ENCODE peak calls at places on chromosomes 5 and 9, in four cellular contexts. One of them, this sample, is unnamed.

GRCh38 chr5:150488519-150489357 is 19.2 kb upstream of the NDST1 start:
- DNase-seq in AG04449: peak
- DNase-seq in suprapubic skin: no peak
- DNase-seq in A673: no peak
- DNase-seq in this sample: no peak

GRCh38 chr5:90866333-90866732 is 307.7 kb downstream of the ADGRV1 start:
- DNase-seq in A673: peak
- DNase-seq in AG04449: no peak
- DNase-seq in suprapubic skin: no peak
- DNase-seq in this sample: no peak

GRCh38 chr9:97985058-97985861 is 2.1 kb downstream of the ANP32B start:
- DNase-seq in AG04449: no peak
- DNase-seq in A673: peak
- DNase-seq in suprapubic skin: peak
- DNase-seq in this sample: no peak

GRCh38 chr5:18314192-18314778 is 680.0 kb downstream of the TAF11L14 start:
- DNase-seq in suprapubic skin: no peak
- DNase-seq in A673: peak
- DNase-seq in AG04449: no peak
- DNase-seq in this sample: no peak

GRCh38 chr5:43017438-43017820 is 22.7 kb downstream of the ANXA2R start:
- DNase-seq in A673: peak
- DNase-seq in suprapubic skin: no peak
- DNase-seq in AG04449: no peak
- DNase-seq in this sample: no peak

GRCh38 chr9:4575997-4576396 is 85.7 kb downstream of the SLC1A1 start:
- DNase-seq in A673: no peak
- DNase-seq in suprapubic skin: no peak
- DNase-seq in AG04449: no peak
- DNase-seq in this sample: no peak

GRCh38 chr9:14212116-14212515 is 101.8 kb downstream of the NFIB start:
- DNase-seq in A673: no peak
- DNase-seq in AG04449: no peak
- DNase-seq in suprapubic skin: no peak
- DNase-seq in this sample: peak

GRCh38 chr5:69498384-69498783 is 5.8 kb downstream of the OCLN start:
- DNase-seq in AG04449: no peak
- DNase-seq in suprapubic skin: no peak
- DNase-seq in A673: no peak
- DNase-seq in this sample: no peak

GRCh38 chr5:72353046-72353445 is 32.9 kb downstream of the PTCD2 start:
- DNase-seq in AG04449: no peak
- DNase-seq in suprapubic skin: no peak
- DNase-seq in A673: no peak
- DNase-seq in this sample: no peak

GRCh38 chr9:34664281-34665108 is 2.0 kb upstream of the CCL27 start:
- DNase-seq in suprapubic skin: peak
- DNase-seq in A673: peak
- DNase-seq in AG04449: no peak
- DNase-seq in this sample: no peak

GRCh38 chr5:56359809-56360685 is 126.9 kb upstream of the ANKRD55 start:
- DNase-seq in AG04449: no peak
- DNase-seq in suprapubic skin: no peak
- DNase-seq in A673: no peak
- DNase-seq in this sample: no peak

GRCh38 chr9:93675336-93676150 is 99.2 kb downstream of the PHF2 start:
- DNase-seq in suprapubic skin: peak
- DNase-seq in AG04449: no peak
- DNase-seq in A673: no peak
- DNase-seq in this sample: no peak

GRCh38 chr5:122129332-122129731 is at the start of gene ZNF474:
- DNase-seq in A673: peak
- DNase-seq in AG04449: peak
- DNase-seq in suprapubic skin: no peak
- DNase-seq in this sample: peak

GRCh38 chr5:141664733-141665461 is 13.7 kb upstream of the FCHSD1 start:
- DNase-seq in suprapubic skin: peak
- DNase-seq in A673: peak
- DNase-seq in AG04449: no peak
- DNase-seq in this sample: no peak

GRCh38 chr5:135660826-135661555 is 82.2 kb upstream of the CXCL14 start:
- DNase-seq in suprapubic skin: no peak
- DNase-seq in AG04449: no peak
- DNase-seq in A673: no peak
- DNase-seq in this sample: peak

GRCh38 chr5:146751054-146751453 is 127.5 kb downstream of the PPP2R2B start:
- DNase-seq in AG04449: no peak
- DNase-seq in suprapubic skin: no peak
- DNase-seq in A673: no peak
- DNase-seq in this sample: no peak

GRCh38 chr5:152246401-152246800 is 158.7 kb downstream of the NMUR2 start:
- DNase-seq in AG04449: no peak
- DNase-seq in A673: peak
- DNase-seq in suprapubic skin: no peak
- DNase-seq in this sample: no peak

DNA sequence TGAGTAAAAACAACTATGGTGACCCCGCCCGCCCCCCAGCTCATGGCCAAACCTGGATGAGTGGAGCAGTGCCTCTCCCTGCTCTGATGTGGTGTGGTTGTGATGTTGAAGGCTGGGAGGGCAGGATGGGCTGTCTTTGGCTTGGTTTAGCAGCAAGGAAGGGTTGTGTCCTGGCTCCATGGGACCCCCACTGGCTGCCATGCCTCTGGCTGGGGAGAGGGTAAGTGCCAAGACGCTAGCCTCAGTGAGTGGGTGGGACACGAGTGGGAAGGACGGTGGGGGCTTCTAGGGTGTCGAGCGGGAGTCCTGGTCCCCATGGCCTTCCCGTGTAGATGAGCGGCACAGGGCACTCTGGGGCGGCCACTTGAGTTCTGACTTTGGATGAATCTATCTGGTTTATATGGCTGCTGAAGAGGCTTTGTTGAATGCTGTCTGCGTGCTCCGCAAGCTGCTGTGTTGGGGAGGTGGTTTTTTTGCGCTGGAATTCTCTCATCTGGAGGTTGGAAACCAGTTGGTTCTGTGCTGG is 50.4 kb downstream of the DAB2IP start:
- DNase-seq in A673: no peak
- DNase-seq in AG04449: no peak
- DNase-seq in suprapubic skin: no peak
- DNase-seq in this sample: no peak
- H3K4me3 ChIP-seq in A673: no peak
- H3K4me3 ChIP-seq in AG04449: no peak
- H3K4me3 ChIP-seq in suprapubic skin: no peak
- H3K4me3 ChIP-seq in this sample: no peak

GRCh38 chr5:164672931-164673694 is 1167.7 kb downstream of the MAT2B start:
- DNase-seq in suprapubic skin: no peak
- DNase-seq in AG04449: no peak
- DNase-seq in A673: peak
- DNase-seq in this sample: no peak
- TF ChIP-seq CTCF in suprapubic skin: no peak
- TF ChIP-seq CTCF in AG04449: no peak
- TF ChIP-seq CTCF in A673: peak
- TF ChIP-seq CTCF in this sample: no peak

GRCh38 chr9:124356745-124357390 is 58.4 kb downstream of the PSMB7 start:
- DNase-seq in A673: no peak
- DNase-seq in AG04449: no peak
- DNase-seq in suprapubic skin: no peak
- DNase-seq in this sample: no peak
- H3K4me3 ChIP-seq in A673: no peak
- H3K4me3 ChIP-seq in AG04449: no peak
- H3K4me3 ChIP-seq in suprapubic skin: no peak
- H3K4me3 ChIP-seq in this sample: no peak

GRCh38 chr5:178141550-178141949 is 10.7 kb downstream of the RMND5B start:
- DNase-seq in AG04449: no peak
- DNase-seq in A673: no peak
- DNase-seq in suprapubic skin: no peak
- DNase-seq in this sample: no peak

GRCh38 chr5:178137991-178138390 is 7.2 kb downstream of the RMND5B start:
- DNase-seq in A673: no peak
- DNase-seq in AG04449: no peak
- DNase-seq in suprapubic skin: no peak
- DNase-seq in this sample: no peak

GRCh38 chr5:178131446-178131996 is 707 bp downstream of the RMND5B start:
- DNase-seq in suprapubic skin: no peak
- DNase-seq in A673: no peak
- DNase-seq in AG04449: no peak
- DNase-seq in this sample: no peak

GRCh38 chr5:178142642-178143041 is 11.0 kb downstream of the NHP2 start:
- DNase-seq in A673: no peak
- DNase-seq in suprapubic skin: no peak
- DNase-seq in AG04449: no peak
- DNase-seq in this sample: no peak

DNA sequence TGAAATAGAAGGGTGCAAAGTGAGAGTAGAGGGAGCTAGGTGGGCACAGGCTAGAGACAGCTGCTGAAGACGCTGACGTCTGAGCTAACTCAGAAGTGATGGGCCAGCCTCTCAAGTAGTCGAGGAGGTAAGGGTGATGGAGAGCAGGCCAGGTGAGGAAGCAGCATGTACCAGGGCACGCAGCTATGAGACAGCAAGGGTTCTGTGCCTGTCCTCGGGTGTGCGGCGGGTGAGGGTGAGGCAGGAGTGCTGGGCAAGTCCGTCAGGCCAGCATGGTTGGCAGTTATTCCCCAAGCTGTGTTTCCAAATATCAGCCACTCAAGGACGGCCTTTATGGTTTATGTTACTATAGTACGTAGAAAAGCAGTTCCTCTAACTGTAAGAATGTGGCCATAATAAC is 6.2 kb downstream of the RMND5B start:
- DNase-seq in suprapubic skin: no peak
- DNase-seq in AG04449: no peak
- DNase-seq in A673: no peak
- DNase-seq in this sample: no peak
- TF ChIP-seq CTCF in suprapubic skin: no peak
- TF ChIP-seq CTCF in AG04449: no peak
- TF ChIP-seq CTCF in A673: no peak
- TF ChIP-seq CTCF in this sample: no peak